ENCODE peak calls at places on chromosomes 12 and 14, in ten cellular contexts. One of them, this sample, is unnamed.

GRCh38 chr12:67069451-67070306 is 199.5 kb upstream of the CAND1 start:
- DNase-seq in SK-N-MC: no peak
- DNase-seq in transverse colon: peak
- DNase-seq in GM12891: peak
- DNase-seq in suprapubic skin: no peak
- DNase-seq in sigmoid colon: no peak
- DNase-seq in spleen: peak
- DNase-seq in GM23338: peak
- DNase-seq in GM12892: peak
- DNase-seq in prostate gland: no peak
- DNase-seq in this sample: no peak

GRCh38 chr12:61667676-61668075 is 592.5 kb upstream of the USP15 start:
- DNase-seq in SK-N-MC: no peak
- DNase-seq in transverse colon: no peak
- DNase-seq in GM12891: no peak
- DNase-seq in suprapubic skin: no peak
- DNase-seq in sigmoid colon: no peak
- DNase-seq in spleen: no peak
- DNase-seq in GM23338: no peak
- DNase-seq in GM12892: no peak
- DNase-seq in prostate gland: no peak
- DNase-seq in this sample: no peak

GRCh38 chr12:6958609-6959375 is 7.6 kb downstream of the PTPN6 start:
- DNase-seq in SK-N-MC: no peak
- DNase-seq in transverse colon: peak
- DNase-seq in GM12891: no peak
- DNase-seq in suprapubic skin: no peak
- DNase-seq in sigmoid colon: peak
- DNase-seq in spleen: peak
- DNase-seq in GM23338: no peak
- DNase-seq in GM12892: no peak
- DNase-seq in prostate gland: no peak
- DNase-seq in this sample: no peak

GRCh38 chr12:1355396-1355795 is 239.0 kb downstream of the FBXL14 start:
- DNase-seq in SK-N-MC: no peak
- DNase-seq in transverse colon: no peak
- DNase-seq in GM12891: no peak
- DNase-seq in suprapubic skin: no peak
- DNase-seq in sigmoid colon: no peak
- DNase-seq in spleen: no peak
- DNase-seq in GM23338: peak
- DNase-seq in GM12892: no peak
- DNase-seq in prostate gland: no peak
- DNase-seq in this sample: no peak

GRCh38 chr12:20868277-20868676 is 57.8 kb downstream of the SLCO1B3 start:
- DNase-seq in SK-N-MC: no peak
- DNase-seq in transverse colon: no peak
- DNase-seq in GM12891: no peak
- DNase-seq in suprapubic skin: no peak
- DNase-seq in sigmoid colon: no peak
- DNase-seq in spleen: no peak
- DNase-seq in GM23338: no peak
- DNase-seq in GM12892: no peak
- DNase-seq in prostate gland: no peak
- DNase-seq in this sample: no peak

GRCh38 chr14:55448146-55448614 is 7.8 kb upstream of the TBPL2 start:
- DNase-seq in SK-N-MC: no peak
- DNase-seq in transverse colon: peak
- DNase-seq in GM12891: no peak
- DNase-seq in suprapubic skin: no peak
- DNase-seq in sigmoid colon: no peak
- DNase-seq in spleen: no peak
- DNase-seq in GM23338: no peak
- DNase-seq in GM12892: no peak
- DNase-seq in prostate gland: no peak
- DNase-seq in this sample: peak

GRCh38 chr14:64074961-64075619 is 219.1 kb downstream of the ESR2 start:
- DNase-seq in SK-N-MC: no peak
- DNase-seq in transverse colon: no peak
- DNase-seq in GM12891: no peak
- DNase-seq in suprapubic skin: no peak
- DNase-seq in sigmoid colon: no peak
- DNase-seq in spleen: no peak
- DNase-seq in GM23338: no peak
- DNase-seq in GM12892: no peak
- DNase-seq in prostate gland: no peak
- DNase-seq in this sample: peak

GRCh38 chr12:112049351-112049750 is 36.1 kb downstream of the ERP29 start:
- DNase-seq in SK-N-MC: peak
- DNase-seq in transverse colon: no peak
- DNase-seq in GM12891: no peak
- DNase-seq in suprapubic skin: no peak
- DNase-seq in sigmoid colon: no peak
- DNase-seq in spleen: no peak
- DNase-seq in GM23338: no peak
- DNase-seq in GM12892: no peak
- DNase-seq in prostate gland: no peak
- DNase-seq in this sample: no peak

GRCh38 chr12:6843118-6843902 is 2.6 kb downstream of the GNB3 start:
- DNase-seq in SK-N-MC: no peak
- DNase-seq in transverse colon: peak
- DNase-seq in GM12891: no peak
- DNase-seq in suprapubic skin: no peak
- DNase-seq in sigmoid colon: no peak
- DNase-seq in spleen: no peak
- DNase-seq in GM23338: peak
- DNase-seq in GM12892: no peak
- DNase-seq in prostate gland: no peak
- DNase-seq in this sample: no peak

GRCh38 chr14:83473846-83474245 is 1940.2 kb upstream of the SEL1L start:
- DNase-seq in SK-N-MC: no peak
- DNase-seq in transverse colon: no peak
- DNase-seq in GM12891: no peak
- DNase-seq in suprapubic skin: no peak
- DNase-seq in sigmoid colon: no peak
- DNase-seq in spleen: no peak
- DNase-seq in GM23338: no peak
- DNase-seq in GM12892: no peak
- DNase-seq in prostate gland: no peak
- DNase-seq in this sample: no peak

GRCh38 chr12:112788205-112788604 is 3.3 kb upstream of the RPH3A start:
- DNase-seq in SK-N-MC: no peak
- DNase-seq in transverse colon: no peak
- DNase-seq in GM12891: no peak
- DNase-seq in suprapubic skin: no peak
- DNase-seq in sigmoid colon: no peak
- DNase-seq in spleen: no peak
- DNase-seq in GM23338: peak
- DNase-seq in GM12892: no peak
- DNase-seq in prostate gland: no peak
- DNase-seq in this sample: no peak

GRCh38 chr14:98198385-98198784 is 1073.6 kb downstream of the BCL11B start:
- DNase-seq in SK-N-MC: no peak
- DNase-seq in transverse colon: peak
- DNase-seq in GM12891: no peak
- DNase-seq in suprapubic skin: no peak
- DNase-seq in sigmoid colon: no peak
- DNase-seq in spleen: no peak
- DNase-seq in GM23338: no peak
- DNase-seq in GM12892: no peak
- DNase-seq in prostate gland: no peak
- DNase-seq in this sample: no peak

GRCh38 chr12:12379831-12380730 is 23.2 kb downstream of the BORCS5 start:
- DNase-seq in SK-N-MC: no peak
- DNase-seq in transverse colon: no peak
- DNase-seq in GM12891: no peak
- DNase-seq in suprapubic skin: no peak
- DNase-seq in sigmoid colon: no peak
- DNase-seq in spleen: no peak
- DNase-seq in GM23338: no peak
- DNase-seq in GM12892: no peak
- DNase-seq in prostate gland: no peak
- DNase-seq in this sample: no peak

GRCh38 chr14:75437201-75438143 is 9.7 kb downstream of the JDP2 start:
- DNase-seq in SK-N-MC: no peak
- DNase-seq in transverse colon: no peak
- DNase-seq in GM12891: no peak
- DNase-seq in suprapubic skin: no peak
- DNase-seq in sigmoid colon: no peak
- DNase-seq in spleen: peak
- DNase-seq in GM23338: no peak
- DNase-seq in GM12892: no peak
- DNase-seq in prostate gland: no peak
- DNase-seq in this sample: no peak

GRCh38 chr14:52827426-52827825 is 36.0 kb upstream of the GNPNAT1 start:
- DNase-seq in SK-N-MC: no peak
- DNase-seq in transverse colon: no peak
- DNase-seq in GM12891: no peak
- DNase-seq in suprapubic skin: no peak
- DNase-seq in sigmoid colon: no peak
- DNase-seq in spleen: no peak
- DNase-seq in GM23338: no peak
- DNase-seq in GM12892: no peak
- DNase-seq in prostate gland: no peak
- DNase-seq in this sample: no peak
- TF ChIP-seq POLR2AphosphoS5 in SK-N-MC: no peak
- TF ChIP-seq POLR2AphosphoS5 in transverse colon: no peak
- TF ChIP-seq POLR2AphosphoS5 in GM12891: no peak
- TF ChIP-seq POLR2AphosphoS5 in suprapubic skin: no peak
- TF ChIP-seq POLR2AphosphoS5 in sigmoid colon: no peak
- TF ChIP-seq POLR2AphosphoS5 in spleen: no peak
- TF ChIP-seq POLR2AphosphoS5 in GM23338: no peak
- TF ChIP-seq POLR2AphosphoS5 in GM12892: no peak
- TF ChIP-seq POLR2AphosphoS5 in prostate gland: no peak
- TF ChIP-seq POLR2AphosphoS5 in this sample: no peak

DNA sequence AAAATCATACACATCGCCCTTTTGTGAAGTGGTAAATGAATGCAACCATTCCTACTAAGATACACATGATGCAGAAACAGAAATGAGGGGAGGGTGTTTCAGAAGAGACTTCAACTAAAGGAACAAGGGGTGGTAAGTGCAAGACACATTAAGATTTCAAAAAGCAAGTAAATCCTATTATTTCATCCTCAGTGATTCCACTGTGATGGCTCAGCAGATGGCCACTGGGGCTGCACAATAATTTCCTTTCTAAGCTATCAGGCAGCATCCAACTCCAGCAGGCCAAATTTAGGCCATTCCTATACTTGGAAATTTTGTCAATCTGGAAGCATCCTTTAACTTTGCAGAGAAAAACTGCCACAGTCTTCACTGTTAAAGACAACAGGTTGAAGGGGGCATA is 272.4 kb downstream of the NELL2 start:
- DNase-seq in SK-N-MC: no peak
- DNase-seq in transverse colon: no peak
- DNase-seq in GM12891: no peak
- DNase-seq in suprapubic skin: no peak
- DNase-seq in sigmoid colon: no peak
- DNase-seq in spleen: no peak
- DNase-seq in GM23338: no peak
- DNase-seq in GM12892: no peak
- DNase-seq in prostate gland: no peak
- DNase-seq in this sample: no peak
- TF ChIP-seq POLR2AphosphoS5 in SK-N-MC: no peak
- TF ChIP-seq POLR2AphosphoS5 in transverse colon: no peak
- TF ChIP-seq POLR2AphosphoS5 in GM12891: no peak
- TF ChIP-seq POLR2AphosphoS5 in suprapubic skin: no peak
- TF ChIP-seq POLR2AphosphoS5 in sigmoid colon: no peak
- TF ChIP-seq POLR2AphosphoS5 in spleen: no peak
- TF ChIP-seq POLR2AphosphoS5 in GM23338: no peak
- TF ChIP-seq POLR2AphosphoS5 in GM12892: no peak
- TF ChIP-seq POLR2AphosphoS5 in prostate gland: no peak
- TF ChIP-seq POLR2AphosphoS5 in this sample: no peak

GRCh38 chr12:116370886-116371580 is 93.5 kb upstream of the MED13L start:
- DNase-seq in SK-N-MC: no peak
- DNase-seq in transverse colon: no peak
- DNase-seq in GM12891: no peak
- DNase-seq in suprapubic skin: no peak
- DNase-seq in sigmoid colon: no peak
- DNase-seq in spleen: peak
- DNase-seq in GM23338: no peak
- DNase-seq in GM12892: no peak
- DNase-seq in prostate gland: no peak
- DNase-seq in this sample: no peak
- TF ChIP-seq POLR2AphosphoS5 in SK-N-MC: no peak
- TF ChIP-seq POLR2AphosphoS5 in transverse colon: no peak
- TF ChIP-seq POLR2AphosphoS5 in GM12891: no peak
- TF ChIP-seq POLR2AphosphoS5 in suprapubic skin: no peak
- TF ChIP-seq POLR2AphosphoS5 in sigmoid colon: no peak
- TF ChIP-seq POLR2AphosphoS5 in spleen: no peak
- TF ChIP-seq POLR2AphosphoS5 in GM23338: no peak
- TF ChIP-seq POLR2AphosphoS5 in GM12892: no peak
- TF ChIP-seq POLR2AphosphoS5 in prostate gland: no peak
- TF ChIP-seq POLR2AphosphoS5 in this sample: no peak

GRCh38 chr14:49972199-49972671 is 79.4 kb downstream of the ARF6 start:
- DNase-seq in SK-N-MC: peak
- DNase-seq in transverse colon: peak
- DNase-seq in GM12891: no peak
- DNase-seq in suprapubic skin: no peak
- DNase-seq in sigmoid colon: no peak
- DNase-seq in spleen: no peak
- DNase-seq in GM23338: no peak
- DNase-seq in GM12892: no peak
- DNase-seq in prostate gland: peak
- DNase-seq in this sample: peak

GRCh38 chr14:49975799-49976198 is 82.9 kb downstream of the ARF6 start:
- DNase-seq in SK-N-MC: no peak
- DNase-seq in transverse colon: peak
- DNase-seq in GM12891: no peak
- DNase-seq in suprapubic skin: no peak
- DNase-seq in sigmoid colon: no peak
- DNase-seq in spleen: no peak
- DNase-seq in GM23338: no peak
- DNase-seq in GM12892: no peak
- DNase-seq in prostate gland: no peak
- DNase-seq in this sample: no peak

GRCh38 chr14:49972840-49973239 is 80.0 kb downstream of the ARF6 start:
- DNase-seq in SK-N-MC: no peak
- DNase-seq in transverse colon: peak
- DNase-seq in GM12891: no peak
- DNase-seq in suprapubic skin: no peak
- DNase-seq in sigmoid colon: no peak
- DNase-seq in spleen: no peak
- DNase-seq in GM23338: no peak
- DNase-seq in GM12892: no peak
- DNase-seq in prostate gland: peak
- DNase-seq in this sample: peak

GRCh38 chr14:49977126-49977841 is 84.4 kb downstream of the ARF6 start:
- DNase-seq in SK-N-MC: no peak
- DNase-seq in transverse colon: no peak
- DNase-seq in GM12891: peak
- DNase-seq in suprapubic skin: no peak
- DNase-seq in sigmoid colon: no peak
- DNase-seq in spleen: no peak
- DNase-seq in GM23338: no peak
- DNase-seq in GM12892: no peak
- DNase-seq in prostate gland: no peak
- DNase-seq in this sample: no peak

DNA sequence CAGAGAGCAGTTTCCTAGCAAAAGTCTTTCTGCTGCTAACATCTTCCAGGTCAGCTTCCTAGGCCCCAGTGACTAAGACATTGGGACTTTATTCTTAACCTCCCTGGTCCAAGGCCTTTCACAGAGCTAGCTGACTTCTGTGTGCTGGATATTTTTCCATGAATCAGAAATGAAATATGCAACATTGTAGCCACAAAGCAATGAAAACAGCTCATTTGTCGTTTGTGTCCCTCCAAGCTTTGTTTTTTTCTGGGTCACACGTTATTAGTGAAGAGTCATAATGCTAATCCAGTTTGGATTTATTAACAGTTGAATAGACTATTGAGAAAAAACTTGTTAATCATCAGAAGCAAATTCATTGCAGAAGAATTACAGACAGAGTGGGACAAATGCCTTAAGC is 82.4 kb downstream of the ARF6 start:
- DNase-seq in SK-N-MC: no peak
- DNase-seq in transverse colon: no peak
- DNase-seq in GM12891: no peak
- DNase-seq in suprapubic skin: no peak
- DNase-seq in sigmoid colon: no peak
- DNase-seq in spleen: no peak
- DNase-seq in GM23338: no peak
- DNase-seq in GM12892: no peak
- DNase-seq in prostate gland: no peak
- DNase-seq in this sample: peak
- TF ChIP-seq POLR2AphosphoS5 in SK-N-MC: no peak
- TF ChIP-seq POLR2AphosphoS5 in transverse colon: no peak
- TF ChIP-seq POLR2AphosphoS5 in GM12891: no peak
- TF ChIP-seq POLR2AphosphoS5 in suprapubic skin: no peak
- TF ChIP-seq POLR2AphosphoS5 in sigmoid colon: no peak
- TF ChIP-seq POLR2AphosphoS5 in spleen: no peak
- TF ChIP-seq POLR2AphosphoS5 in GM23338: no peak
- TF ChIP-seq POLR2AphosphoS5 in GM12892: no peak
- TF ChIP-seq POLR2AphosphoS5 in prostate gland: no peak
- TF ChIP-seq POLR2AphosphoS5 in this sample: peak

This sample was measured in Panc1.